ENCODE peak calls at places on chromosomes 5 and 9, in ten cellular contexts. L, X, O, C, H, U, D, F, N and V are unnamed samples.

GRCh38 chr5:158166424-158166823 is 307.5 kb upstream of the CLINT1 start:
- DNase-seq in L (no peak), X (no peak), O (no peak), C (no peak), H (no peak), U (peak), D (no peak), F (no peak), N (no peak), V (no peak)

GRCh38 chr5:170184007-170184687 is 48.6 kb upstream of the C5orf58 start:
- DNase-seq in L (peak), X (peak), O (no peak), C (peak), H (peak), U (peak), D (peak), F (peak), N (no peak), V (peak)

GRCh38 chr5:146680846-146681585 is 165.0 kb upstream of the GPR151 start:
- DNase-seq in L (no peak), X (no peak), O (no peak), C (no peak), H (no peak), U (no peak), D (no peak), F (no peak), N (no peak), V (no peak)

GRCh38 chr5:107563957-107564544 is 106.7 kb downstream of the EFNA5 start:
- DNase-seq in L (no peak), X (no peak), O (no peak), C (no peak), H (no peak), U (no peak), D (no peak), F (no peak), N (no peak), V (no peak)

GRCh38 chr5:74626386-74627222 is 13.9 kb downstream of the ENC1 start:
- DNase-seq in L (no peak), X (peak), O (no peak), C (no peak), H (peak), U (no peak), D (no peak), F (no peak), N (no peak), V (no peak)

GRCh38 chr5:74332654-74333053 is 307.9 kb downstream of the ENC1 start:
- DNase-seq in L (no peak), X (no peak), O (no peak), C (no peak), H (no peak), U (no peak), D (no peak), F (no peak), N (no peak), V (no peak)

GRCh38 chr5:106749826-106750225 is 920.9 kb downstream of the EFNA5 start:
- DNase-seq in L (no peak), X (no peak), O (no peak), C (no peak), H (no peak), U (no peak), D (no peak), F (no peak), N (no peak), V (no peak)

GRCh38 chr9:14313378-14313940 is 482 bp downstream of the NFIB start:
- DNase-seq in L (no peak), X (peak), O (no peak), C (peak), H (no peak), U (peak), D (no peak), F (peak), N (peak), V (peak)

GRCh38 chr5:142244440-142244839 is 80.4 kb downstream of the SPRY4 start:
- DNase-seq in L (no peak), X (no peak), O (no peak), C (no peak), H (no peak), U (no peak), D (no peak), F (no peak), N (no peak), V (no peak)

GRCh38 chr5:16510123-16510522 is 44.5 kb upstream of the ZNF622 start:
- DNase-seq in L (no peak), X (no peak), O (no peak), C (no peak), H (no peak), U (no peak), D (no peak), F (no peak), N (no peak), V (no peak)

GRCh38 chr5:95664204-95664786 is 17.7 kb downstream of the RFESD start:
- DNase-seq in L (peak), X (peak), O (no peak), C (peak), H (peak), U (peak), D (peak), F (peak), N (no peak), V (peak)

GRCh38 chr9:136793063-136793946 is 2.2 kb downstream of the TMEM141 start:
- DNase-seq in L (no peak), X (no peak), O (no peak), C (no peak), H (peak), U (peak), D (no peak), F (no peak), N (peak), V (no peak)

GRCh38 chr9:33903157-33903780 is 86.3 kb downstream of the UBE2R2 start:
- DNase-seq in L (no peak), X (no peak), O (no peak), C (no peak), H (no peak), U (no peak), D (no peak), F (no peak), N (no peak), V (no peak)

GRCh38 chr5:15731686-15732085 is 231.7 kb downstream of the FBXL7 start:
- DNase-seq in L (no peak), X (no peak), O (no peak), C (no peak), H (no peak), U (peak), D (no peak), F (peak), N (no peak), V (no peak)

GRCh38 chr5:171850354-171850947 is 64.8 kb downstream of the SMIM23 start:
- DNase-seq in L (peak), X (no peak), O (no peak), C (no peak), H (peak), U (peak), D (peak), F (no peak), N (no peak), V (no peak)

GRCh38 chr9:32422237-32422806 is 37.9 kb downstream of the ACO1 start:
- DNase-seq in L (no peak), X (no peak), O (no peak), C (no peak), H (no peak), U (no peak), D (no peak), F (no peak), N (no peak), V (no peak)

GRCh38 chr9:130780865-130781504 is 54.1 kb upstream of the ABL1 start:
- DNase-seq in L (no peak), X (peak), O (peak), C (no peak), H (peak), U (no peak), D (peak), F (peak), N (no peak), V (peak)

GRCh38 chr5:177531209-177531940 is 14.6 kb upstream of the DDX41 start:
- DNase-seq in L (no peak), X (no peak), O (peak), C (no peak), H (no peak), U (no peak), D (no peak), F (no peak), N (no peak), V (no peak)

GRCh38 chr5:67115238-67115637 is 81.4 kb downstream of the CD180 start:
- DNase-seq in L (no peak), X (no peak), O (no peak), C (no peak), H (peak), U (no peak), D (no peak), F (no peak), N (no peak), V (no peak)

GRCh38 chr5:10434392-10434791 is 7.3 kb upstream of the ROPN1L start:
- DNase-seq in L (no peak), X (no peak), O (no peak), C (no peak), H (no peak), U (no peak), D (peak), F (no peak), N (no peak), V (no peak)

GRCh38 chr5:77599676-77600075 is 38.8 kb downstream of the OTP start:
- DNase-seq in L (no peak), X (no peak), O (no peak), C (no peak), H (no peak), U (no peak), D (no peak), F (no peak), N (no peak), V (no peak)

GRCh38 chr5:6570530-6570929 is 62.3 kb downstream of the NSUN2 start:
- DNase-seq in L (no peak), X (no peak), O (no peak), C (no peak), H (no peak), U (no peak), D (no peak), F (no peak), N (no peak), V (no peak)

GRCh38 chr5:72248352-72249032 is 71.5 kb downstream of the MRPS27 start:
- DNase-seq in L (peak), X (peak), O (peak), C (peak), H (peak), U (peak), D (peak), F (peak), N (no peak), V (peak)

GRCh38 chr9:101376117-101376866 is 8.5 kb downstream of the BAAT start:
- DNase-seq in L (no peak), X (no peak), O (no peak), C (no peak), H (no peak), U (no peak), D (peak), F (no peak), N (no peak), V (peak)

GRCh38 chr5:142175039-142175438 is 66.5 kb downstream of the NDFIP1 start:
- DNase-seq in L (no peak), X (no peak), O (no peak), C (no peak), H (no peak), U (no peak), D (no peak), F (no peak), N (no peak), V (no peak)

GRCh38 chr5:58383459-58383858 is 76.4 kb downstream of the PLK2 start:
- DNase-seq in L (no peak), X (no peak), O (no peak), C (no peak), H (no peak), U (no peak), D (no peak), F (no peak), N (no peak), V (no peak)

GRCh38 chr5:57410374-57411320 is 72.0 kb downstream of the ACTBL2 start:
- DNase-seq in L (no peak), X (no peak), O (no peak), C (no peak), H (no peak), U (no peak), D (no peak), F (no peak), N (no peak), V (no peak)

GRCh38 chr9:117719161-117719560 is 15.0 kb downstream of the TLR4 start:
- DNase-seq in L (no peak), X (no peak), O (no peak), C (no peak), H (no peak), U (no peak), D (no peak), F (no peak), N (no peak), V (no peak)

GRCh38 chr5:137822158-137822764 is 45.4 kb upstream of the MYOT start:
- DNase-seq in L (peak), X (peak), O (no peak), C (peak), H (peak), U (peak), D (peak), F (peak), N (no peak), V (peak)

DNA sequence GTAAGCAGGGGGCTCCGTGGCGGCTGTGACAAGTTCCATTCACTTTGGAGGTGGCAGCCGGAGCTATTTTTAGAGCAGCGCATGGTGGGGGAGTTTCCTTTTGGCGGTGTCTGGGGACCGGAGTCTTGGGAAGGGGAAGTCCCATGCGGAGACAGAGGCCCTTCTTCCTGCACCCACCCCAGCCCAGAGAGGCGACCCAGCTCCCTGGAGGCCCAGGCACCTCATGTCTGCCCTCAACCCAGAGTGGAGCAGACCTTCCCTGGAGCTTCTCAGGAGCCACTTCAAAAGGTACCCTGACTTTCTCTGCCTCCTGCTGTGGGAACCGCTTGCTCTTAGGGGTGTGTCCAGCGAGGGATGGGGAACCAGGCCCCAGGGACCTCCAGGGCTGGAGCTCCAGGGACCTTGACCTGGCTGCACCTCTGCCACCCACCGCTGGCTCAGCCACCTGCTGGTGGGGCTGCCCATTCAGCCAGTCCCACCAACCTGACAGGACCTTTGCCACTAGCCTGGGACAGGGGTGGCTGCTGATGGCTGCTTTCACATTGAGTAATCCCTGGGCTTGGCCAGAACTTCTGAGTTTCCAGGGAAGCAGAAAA is 34.1 kb downstream of the NEK6 start:
- DNase-seq in L (no peak), X (no peak), O (no peak), C (no peak), H (no peak), U (peak), D (no peak), F (no peak), N (no peak), V (no peak)
- H3K4me3 ChIP-seq in L (no peak), X (no peak), O (no peak), C (no peak), H (no peak), U (no peak), D (no peak), F (no peak), N (no peak), V (no peak)

GRCh38 chr5:68894673-68895072 is 199.1 kb upstream of the SLC30A5 start:
- DNase-seq in L (no peak), X (no peak), O (no peak), C (no peak), H (no peak), U (no peak), D (no peak), F (no peak), N (no peak), V (peak)
- TF ChIP-seq CTCF in L (no peak), X (no peak), O (no peak), C (no peak), H (no peak), U (no peak), D (no peak), F (no peak), N (no peak), V (no peak)

GRCh38 chr5:90325093-90325492 is 84.5 kb downstream of the CETN3 start:
- DNase-seq in L (no peak), X (no peak), O (no peak), C (no peak), H (no peak), U (no peak), D (no peak), F (no peak), N (no peak), V (no peak)
- H3K4me3 ChIP-seq in L (no peak), X (no peak), O (no peak), C (no peak), H (no peak), U (no peak), D (no peak), F (no peak), N (no peak), V (no peak)

GRCh38 chr9:79408200-79408599 is 163.6 kb upstream of the TLE4 start:
- DNase-seq in L (no peak), X (no peak), O (no peak), C (no peak), H (no peak), U (no peak), D (no peak), F (no peak), N (no peak), V (peak)

GRCh38 chr9:79408617-79409016 is 163.1 kb upstream of the TLE4 start:
- DNase-seq in L (no peak), X (peak), O (no peak), C (no peak), H (no peak), U (no peak), D (no peak), F (no peak), N (no peak), V (peak)

DNA sequence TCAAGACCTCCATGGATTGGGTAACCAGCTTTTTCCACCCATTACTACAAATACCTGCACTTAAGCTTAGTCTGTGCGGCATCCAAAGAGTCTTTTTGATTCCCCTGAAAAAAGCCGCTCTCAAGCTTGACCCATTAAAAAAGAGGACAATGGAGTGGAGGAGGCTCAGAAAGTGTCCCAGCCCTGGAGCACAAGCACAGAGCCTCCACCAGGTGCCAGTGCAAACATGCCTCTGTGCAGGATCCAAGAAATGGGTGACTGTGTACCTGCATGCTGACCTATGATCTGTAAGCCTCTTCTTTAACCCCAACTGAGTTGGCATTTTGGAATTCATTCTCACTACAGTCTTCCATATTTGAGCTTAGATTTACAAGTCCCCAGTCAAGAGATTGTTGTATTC is 168.3 kb upstream of the TLE4 start:
- DNase-seq in L (no peak), X (no peak), O (no peak), C (no peak), H (no peak), U (no peak), D (no peak), F (no peak), N (no peak), V (no peak)
- TF ChIP-seq CTCF in L (no peak), X (no peak), O (no peak), C (no peak), H (peak), U (no peak), D (no peak), F (no peak), N (no peak), V (no peak)

DNA sequence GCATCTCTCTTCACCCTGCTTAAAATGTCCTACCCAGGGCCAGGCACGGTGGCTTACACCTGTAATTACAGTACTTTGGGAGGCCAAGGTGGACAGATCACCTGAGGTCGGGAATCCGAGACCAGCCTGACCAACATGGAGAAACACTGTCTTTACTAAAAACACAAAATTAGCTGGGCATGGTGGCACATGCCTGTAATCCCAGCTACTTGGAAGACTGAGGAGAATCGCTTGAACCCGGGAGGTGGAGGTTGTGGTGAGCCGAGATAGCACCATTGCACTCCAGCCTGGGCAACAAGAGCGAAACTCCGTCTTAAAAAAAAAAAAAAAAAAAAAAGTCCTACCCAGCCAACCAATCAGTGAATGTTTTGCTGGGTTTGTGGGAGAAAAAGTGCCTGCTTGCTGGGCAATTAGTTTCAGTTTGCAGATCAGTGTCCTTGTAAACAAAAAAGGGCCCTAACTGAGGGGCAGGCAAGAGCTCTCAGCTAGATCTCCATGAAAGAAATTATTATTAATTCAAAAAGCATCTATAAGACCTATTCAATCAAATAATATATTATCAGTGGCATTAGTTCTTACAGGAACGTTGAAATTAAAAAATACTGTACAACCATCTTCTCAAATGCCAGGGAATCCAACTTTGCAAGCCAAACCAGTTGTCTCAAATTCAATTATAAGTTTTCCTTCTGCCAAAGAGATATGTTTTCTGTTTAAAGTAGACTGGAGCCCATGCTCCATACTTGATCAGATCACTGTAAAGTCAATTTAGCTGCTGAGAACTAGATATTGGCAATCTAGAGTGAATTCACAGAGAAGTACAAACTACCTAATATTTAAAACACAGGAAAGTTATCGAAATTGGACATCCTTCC is 3.9 kb downstream of the MEGF9 start:
- DNase-seq in L (peak), X (peak), O (no peak), C (peak), H (no peak), U (no peak), D (peak), F (peak), N (no peak), V (peak)
- H3K4me3 ChIP-seq in L (peak), X (peak), O (peak), C (no peak), H (peak), U (no peak), D (no peak), F (no peak), N (peak), V (peak)

GRCh38 chr5:80487829-80488708 is at the start of gene FAM151B:
- DNase-seq in L (peak), X (peak), O (peak), C (peak), H (peak), U (peak), D (peak), F (peak), N (peak), V (peak)
- TF ChIP-seq CTCF in L (peak), X (no peak), O (no peak), C (peak), H (peak), U (peak), D (peak), F (no peak), N (peak), V (peak)

DNA sequence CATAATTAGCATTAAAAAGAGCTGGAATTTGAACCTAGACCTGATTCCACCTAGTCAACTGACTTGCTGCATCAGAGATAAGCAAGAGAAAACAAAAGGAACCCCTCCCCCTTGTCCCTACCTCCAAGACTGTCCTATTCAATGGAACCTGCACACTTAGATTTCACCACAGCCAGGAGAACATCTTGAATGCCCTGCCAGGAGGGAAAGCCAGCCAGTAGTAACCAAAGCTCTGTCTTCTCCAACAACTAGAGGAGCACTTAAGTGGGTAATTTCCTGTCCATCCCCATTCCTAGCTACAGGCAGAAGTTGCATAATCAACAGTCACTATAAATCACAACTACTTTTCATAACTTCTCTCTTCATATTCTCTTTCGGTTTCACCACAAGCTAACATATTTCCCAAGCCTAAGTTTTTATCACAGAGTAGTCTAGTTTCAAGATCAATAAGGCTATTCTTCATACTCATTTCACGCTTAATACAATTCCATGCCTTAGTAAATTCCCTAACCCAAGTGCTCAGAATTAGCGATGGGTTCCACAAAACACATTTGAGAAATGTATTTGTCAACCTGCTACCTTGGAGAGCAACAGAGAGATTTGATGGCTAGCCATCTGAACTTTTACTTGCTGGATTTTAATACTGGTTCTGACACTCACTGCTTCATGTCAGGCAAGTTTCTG is 2.2 kb downstream of the DENND1A start:
- DNase-seq in L (no peak), X (peak), O (no peak), C (no peak), H (no peak), U (no peak), D (peak), F (peak), N (no peak), V (peak)
- H3K4me3 ChIP-seq in L (no peak), X (no peak), O (no peak), C (no peak), H (no peak), U (no peak), D (peak), F (no peak), N (peak), V (peak)

GRCh38 chr5:140635291-140636257 is 2.6 kb upstream of the CD14 start:
- DNase-seq in L (no peak), X (no peak), O (no peak), C (no peak), H (no peak), U (no peak), D (no peak), F (no peak), N (no peak), V (no peak)
- TF ChIP-seq CTCF in L (no peak), X (no peak), O (no peak), C (no peak), H (no peak), U (no peak), D (no peak), F (no peak), N (no peak), V (no peak)